ENCODE peak calls at places on chromosomes 1 and 21, in five cellular contexts. B, M, S, K and J are unnamed samples.

GRCh38 chr1:29825274-29825940 is 589.1 kb downstream of the PTPRU start:
- DNase-seq in S (no peak), B (no peak), M (no peak), K (no peak), J (no peak)

GRCh38 chr1:162458206-162458605 is 39.4 kb upstream of the UHMK1 start:
- DNase-seq in M (no peak), K (no peak), S (no peak), B (no peak), J (no peak)

GRCh38 chr1:229900220-229900619 is 166.8 kb upstream of the GALNT2 start:
- DNase-seq in B (no peak), S (no peak), K (no peak), M (no peak), J (peak; percentile 4)

GRCh38 chr21:37605006-37605405 is 238.4 kb downstream of the DYRK1A start:
- DNase-seq in B (no peak), M (no peak), K (no peak), S (no peak), J (no peak)

GRCh38 chr1:182377175-182377574 is 14.4 kb downstream of the GLUL start:
- DNase-seq in B (no peak), S (no peak), K (no peak), M (no peak), J (no peak)

GRCh38 chr1:246836647-246837046 is 95.1 kb downstream of the AHCTF1 start:
- DNase-seq in B (no peak), K (no peak), M (no peak), S (no peak), J (no peak)

GRCh38 chr1:19390901-19391595 is 78.9 kb downstream of the SLC66A1 start:
- DNase-seq in M (peak; percentile 63), B (peak; percentile 80), S (peak; percentile 74), K (no peak), J (peak; percentile 69)

GRCh38 chr1:180217021-180217420 is 13.0 kb upstream of the LHX4 start:
- DNase-seq in K (no peak), S (no peak), M (no peak), B (no peak), J (no peak)

GRCh38 chr1:31714442-31715096 is 10.8 kb upstream of the COL16A1 start:
- DNase-seq in M (peak; percentile 23), K (peak; percentile 91), S (peak; percentile 58), B (peak; percentile 49), J (peak; percentile 28)

GRCh38 chr1:41752514-41753170 is 166.1 kb downstream of the HIVEP3 start:
- DNase-seq in K (no peak), M (no peak), B (no peak), S (no peak), J (no peak)

GRCh38 chr1:32031578-32032286 is 18.1 kb downstream of the KHDRBS1 start:
- DNase-seq in B (peak; percentile 80), M (no peak), S (no peak), K (no peak), J (no peak)

GRCh38 chr1:107664882-107665871 is 299.8 kb downstream of the VAV3 start:
- DNase-seq in M (no peak), B (no peak), K (no peak), S (no peak), J (no peak)

GRCh38 chr21:37413553-37414291 is 47.1 kb downstream of the DYRK1A start:
- DNase-seq in S (no peak), M (no peak), B (no peak), K (no peak), J (no peak)

GRCh38 chr1:41823453-41823852 is 95.3 kb downstream of the HIVEP3 start:
- DNase-seq in B (no peak), M (no peak), S (no peak), K (no peak), J (no peak)

GRCh38 chr21:36236052-36236730 is 79.6 kb downstream of the DOP1B start:
- DNase-seq in B (no peak), K (no peak), S (no peak), M (no peak), J (no peak)

GRCh38 chr1:83787246-83787998 is 211.5 kb downstream of the TTLL7 start:
- DNase-seq in K (no peak), M (no peak), S (no peak), B (no peak), J (no peak)

DNA sequence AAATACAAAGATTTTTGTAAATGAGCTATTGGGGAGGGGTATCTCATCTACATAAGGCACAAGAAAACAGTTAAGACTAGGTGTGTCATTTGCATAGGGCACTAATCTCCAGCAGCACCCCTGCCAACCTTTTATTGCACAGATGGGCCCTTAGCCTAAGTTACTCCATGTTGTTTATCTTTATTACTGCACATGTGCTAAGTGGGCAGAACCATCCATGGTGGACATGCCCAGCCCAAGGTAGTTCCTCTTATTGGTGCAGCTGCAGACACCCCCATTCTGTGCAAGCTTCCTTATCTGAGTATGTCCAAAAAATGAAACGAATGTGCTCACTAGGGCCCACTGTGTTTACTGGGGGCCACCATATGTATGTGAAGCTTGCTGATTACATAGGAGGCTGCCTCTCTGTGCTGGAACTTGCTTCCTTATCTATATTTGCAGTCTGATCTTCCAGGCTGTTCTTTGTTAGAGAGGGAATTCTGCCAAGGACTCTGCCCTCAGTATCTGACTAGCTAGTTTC is 77.3 kb upstream of the NEK7 start:
- DNase-seq in M (no peak), S (peak; percentile 68), K (no peak), B (no peak), J (peak; percentile 97)
- TF ChIP-seq POLR2A in M (no peak), S (no peak), K (no peak), B (no peak), J (no peak)

GRCh38 chr21:34526618-34527290 is 14.7 kb upstream of the KCNE1 start:
- DNase-seq in S (no peak), M (peak; percentile 69), K (no peak), B (peak; percentile 100), J (peak; percentile 3)

GRCh38 chr21:34523019-34523418 is 11.0 kb upstream of the KCNE1 start:
- DNase-seq in K (no peak), M (no peak), B (no peak), S (no peak), J (no peak)

GRCh38 chr21:34526236-34526617 is 14.2 kb upstream of the KCNE1 start:
- DNase-seq in M (no peak), B (no peak), K (no peak), S (no peak), J (no peak)

GRCh38 chr21:34522284-34522683 is 10.3 kb upstream of the KCNE1 start:
- DNase-seq in K (no peak), M (no peak), B (no peak), S (no peak), J (no peak)

GRCh38 chr21:34524671-34525601 is 12.9 kb upstream of the KCNE1 start:
- DNase-seq in M (no peak), S (no peak), K (no peak), B (peak; percentile 84), J (no peak)
- TF ChIP-seq POLR2A in M (no peak), S (no peak), K (no peak), B (peak; percentile 73), J (no peak)

DNA sequence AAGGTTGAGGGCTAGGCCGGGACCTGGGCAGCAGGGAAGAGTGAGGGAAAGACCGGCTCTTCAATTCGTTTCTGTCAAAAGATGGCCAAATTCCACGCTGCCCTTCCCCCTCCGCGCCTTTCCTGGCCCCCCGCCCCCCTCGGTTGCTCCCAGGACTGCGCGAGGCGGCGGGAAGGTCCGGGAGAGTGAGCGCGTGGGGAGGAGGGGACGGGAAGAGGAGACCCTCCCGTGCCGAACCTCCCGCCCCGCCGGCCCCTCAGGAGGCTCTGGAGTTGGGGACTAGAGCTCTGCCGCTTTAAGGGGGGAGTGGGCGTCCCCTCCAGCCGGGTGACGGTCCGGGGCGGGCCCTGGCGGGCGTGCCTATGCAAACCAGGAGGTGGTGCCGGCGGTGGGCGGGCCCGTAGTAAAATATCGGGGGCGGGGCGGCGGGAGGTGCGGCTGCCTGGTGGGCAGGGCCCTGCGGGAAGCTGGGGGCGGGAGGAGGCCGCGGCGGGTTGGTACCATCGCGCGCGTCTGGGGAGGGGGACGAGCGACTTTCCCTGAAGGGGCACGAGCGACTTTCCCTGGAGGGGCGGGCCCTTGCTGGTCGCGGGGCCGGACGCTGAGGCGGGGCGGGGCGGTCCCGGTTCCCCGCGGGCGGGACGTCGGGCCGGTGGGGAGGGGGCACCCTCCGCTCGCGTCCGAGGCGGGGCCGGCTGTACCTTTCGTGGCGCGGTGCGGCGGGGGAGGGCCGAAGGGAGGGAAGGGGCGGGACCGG is 58.2 kb downstream of the BCL9 start:
- DNase-seq in K (peak; percentile 99), B (peak; percentile 95), M (peak; percentile 97), S (peak; percentile 94), J (peak; percentile 95)
- TF ChIP-seq POLR2A in K (peak; percentile 62), B (peak; percentile 44), M (peak; percentile 82), S (no peak), J (no peak)

DNA sequence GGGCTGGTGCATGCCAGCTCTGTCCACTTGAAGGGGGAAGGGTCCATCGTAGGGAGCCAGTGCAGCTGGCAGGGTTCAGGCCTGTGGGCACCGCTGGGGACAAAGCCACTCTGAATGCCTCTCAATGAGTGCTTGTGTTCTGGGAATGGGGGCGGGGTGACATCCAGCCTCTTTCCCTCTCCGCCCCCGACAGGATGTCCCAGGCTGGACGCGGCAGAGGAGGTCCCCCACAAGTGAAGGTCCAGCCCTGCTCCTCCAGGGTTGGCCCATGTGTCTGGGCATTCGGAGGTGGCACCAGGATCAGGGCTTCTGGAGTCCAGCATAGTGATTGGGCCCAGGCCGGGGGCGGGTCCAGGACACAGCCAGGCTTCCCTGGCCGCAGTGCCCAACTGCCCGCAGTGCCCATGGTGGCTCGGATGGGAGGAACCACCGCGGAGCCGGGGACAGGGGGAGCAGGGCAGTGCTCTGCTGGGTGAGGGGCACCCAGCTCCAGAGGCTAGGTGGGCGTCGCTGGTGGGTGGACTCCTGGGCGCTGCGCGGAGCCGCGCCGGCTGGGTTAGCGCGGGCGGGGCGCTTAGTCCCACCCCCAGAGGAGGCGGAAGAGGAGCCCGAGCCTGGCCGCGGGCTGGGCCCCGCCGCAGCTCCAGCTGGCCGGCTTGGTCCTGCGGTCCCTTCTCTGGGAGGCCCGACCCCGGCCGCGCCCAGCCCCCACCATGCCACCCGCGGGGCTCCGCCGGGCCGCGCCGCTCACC is at the start of gene SHISA4:
- DNase-seq in M (peak; percentile 59), S (peak; percentile 66), K (peak; percentile 93), B (peak; percentile 29), J (no peak)
- TF ChIP-seq POLR2A in M (peak; percentile 40), S (no peak), K (peak; percentile 75), B (no peak), J (no peak)

DNA sequence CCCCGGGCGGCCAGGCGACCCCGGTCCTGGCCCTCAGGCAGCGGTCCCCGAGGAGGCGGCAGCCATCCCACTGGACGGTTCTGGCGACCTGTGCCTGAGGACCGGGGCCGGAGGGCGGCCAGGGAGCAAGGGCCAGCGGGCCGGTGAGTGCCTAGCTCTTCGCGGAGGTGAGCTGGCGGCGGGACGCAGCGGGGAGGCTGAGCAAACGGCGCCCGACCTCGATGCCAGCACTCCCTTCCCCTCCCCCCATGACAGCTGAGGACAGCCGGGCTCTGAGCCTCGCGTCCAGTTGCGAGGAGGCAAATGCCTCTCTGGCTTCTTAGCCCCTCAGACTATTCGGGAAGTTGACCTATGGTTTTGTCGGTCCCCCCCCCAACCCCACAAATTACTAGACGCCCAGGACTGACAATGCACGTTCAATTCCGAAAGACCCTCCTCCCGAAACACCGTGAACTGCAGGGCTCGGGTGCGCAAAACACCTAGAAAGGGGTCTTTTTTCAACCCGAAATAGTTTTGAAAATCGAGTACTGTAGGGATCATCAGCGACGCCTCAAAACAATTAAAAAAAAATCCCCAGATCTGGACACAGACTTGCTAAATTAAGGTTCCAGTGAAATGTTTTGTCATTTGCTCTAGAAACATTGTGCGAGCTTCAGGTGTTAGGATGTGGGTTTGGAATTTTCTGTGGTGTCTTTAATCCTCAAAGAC is 8.3 kb downstream of the CDKN2C start:
- DNase-seq in B (peak; percentile 49), M (peak; percentile 42), S (peak; percentile 80), K (peak; percentile 89), J (peak; percentile 67)
- TF ChIP-seq POLR2A in B (no peak), M (no peak), S (peak; percentile 78), K (no peak), J (peak; percentile 56)